ENCODE peak calls at places on chromosomes 2 and 18, in five cellular contexts. Y is activated CD8-positive, alpha-beta memory T cell treated with anti-CD3 and anti-CD28 coated beads for 48 hours; X is NCI-H1092; Z is cardiac fibroblast; W is HEK293T. K is an unnamed sample.

GRCh38 chr2:105005601-105006000 is 32.3 kb upstream of the MRPS9 start:
- DNase-seq in Z (no peak), Y (no peak), X (peak), W (no peak), K (no peak)

GRCh38 chr18:69257861-69258458 is 142.7 kb upstream of the DOK6 start:
- DNase-seq in Y (no peak), Z (peak), W (no peak), X (no peak), K (no peak)

GRCh38 chr2:71812736-71813135 is 334.9 kb downstream of the CYP26B1 start:
- DNase-seq in Y (no peak), X (no peak), W (no peak), Z (no peak), K (no peak)

GRCh38 chr18:68520406-68521075 is 194.4 kb downstream of the TMX3 start:
- DNase-seq in W (no peak), X (no peak), Z (peak), Y (no peak), K (no peak)

GRCh38 chr2:27960237-27960912 is 69.8 kb downstream of the BABAM2 start:
- DNase-seq in Z (peak), Y (no peak), X (no peak), W (no peak), K (peak)

GRCh38 chr2:162082036-162082435 is 8.0 kb upstream of the DPP4 start:
- DNase-seq in Z (no peak), W (no peak), X (no peak), Y (no peak), K (no peak)

GRCh38 chr2:36807223-36807886 is 110.8 kb downstream of the VIT start:
- DNase-seq in X (no peak), Z (no peak), W (no peak), Y (no peak), K (no peak)

GRCh38 chr2:88686320-88686719 is 5.2 kb upstream of the RPIA start:
- DNase-seq in W (no peak), Z (no peak), Y (no peak), X (no peak), K (no peak)

GRCh38 chr2:209547726-209548125 is 123.9 kb downstream of the MAP2 start:
- DNase-seq in W (no peak), Z (no peak), X (no peak), Y (no peak), K (no peak)

GRCh38 chr2:142040554-142040953 is 90.3 kb downstream of the LRP1B start:
- DNase-seq in Y (no peak), Z (no peak), W (no peak), X (no peak), K (no peak)

K was measured in immature natural killer cell.